ENCODE peak calls at places on chromosomes 12 and 14, in five cellular contexts. K is K562, M is HCT116, S is HepG2, L is GM12878. U is an unnamed sample.
A peak's percentile ranks its signal among the peaks of the same experiment; 100 is the strongest.

GRCh38 chr12:112798019-112798760 is 6.6 kb downstream of the RPH3A start:
- DNase-seq in K (no peak), M (no peak), S (no peak), L (no peak), U (peak; percentile 3)

GRCh38 chr14:77076118-77076631 is 21.9 kb upstream of the CIPC start:
- DNase-seq in K (no peak), M (no peak), S (peak; percentile 19), L (no peak), U (peak; percentile 89)

GRCh38 chr12:78866518-78866917 is 1.9 kb downstream of the SYT1 start:
- DNase-seq in K (no peak), M (no peak), S (no peak), L (no peak), U (no peak)

GRCh38 chr14:105075364-105076295 is 10.4 kb upstream of the GPR132 start:
- DNase-seq in K (peak; percentile 88), M (no peak), S (no peak), L (no peak), U (no peak)

GRCh38 chr14:100105357-100106169 is 40.3 kb downstream of the EVL start:
- DNase-seq in K (no peak), M (no peak), S (no peak), L (no peak), U (no peak)

GRCh38 chr14:89163237-89163636 is 253.8 kb downstream of the FOXN3 start:
- DNase-seq in K (peak; percentile 18), M (no peak), S (no peak), L (no peak), U (no peak)

GRCh38 chr12:132551271-132552120 is 58.9 kb downstream of the LRCOL1 start:
- DNase-seq in K (no peak), M (no peak), S (no peak), L (no peak), U (no peak)

GRCh38 chr12:75685826-75686225 is 174.4 kb upstream of the KRR1 start:
- DNase-seq in K (no peak), M (no peak), S (no peak), L (no peak), U (no peak)

GRCh38 chr14:68976160-68977067 is 2.7 kb downstream of the ACTN1 start:
- DNase-seq in K (no peak), M (no peak), S (peak; percentile 77), L (no peak), U (peak; percentile 35)

GRCh38 chr14:104863923-104864266 is 1.2 kb upstream of the CEP170B start:
- DNase-seq in K (no peak), M (no peak), S (no peak), L (no peak), U (no peak)

GRCh38 chr14:30450620-30451019 is 108.3 kb upstream of the G2E3 start:
- DNase-seq in K (no peak), M (no peak), S (no peak), L (no peak), U (no peak)

GRCh38 chr12:115172521-115172920 is 488.5 kb upstream of the TBX3 start:
- DNase-seq in K (no peak), M (no peak), S (no peak), L (no peak), U (no peak)

GRCh38 chr14:31205681-31206535 is 1.7 kb downstream of the HECTD1 start:
- DNase-seq in K (no peak), M (no peak), S (peak; percentile 99), L (no peak), U (peak; percentile 39)

GRCh38 chr12:115597157-115597712 is 680.3 kb downstream of the MED13L start:
- DNase-seq in K (peak; percentile 28), M (peak; percentile 16), S (peak; percentile 10), L (no peak), U (no peak)

GRCh38 chr12:10849425-10849878 is at the start of gene PRR4:
- DNase-seq in K (no peak), M (no peak), S (no peak), L (no peak), U (no peak)

GRCh38 chr12:65200007-65200665 is 30.8 kb downstream of the LEMD3 start:
- DNase-seq in K (no peak), M (no peak), S (no peak), L (no peak), U (peak; percentile 50)

GRCh38 chr12:57845478-57846284 is 848 bp downstream of the CTDSP2 start:
- DNase-seq in K (peak; percentile 78), M (no peak), S (peak; percentile 90), L (no peak), U (peak; percentile 54)
- TF ChIP-seq POLR2A in K (no peak), M (no peak), S (peak; percentile 67), L (peak; percentile 77), U (no peak)

DNA sequence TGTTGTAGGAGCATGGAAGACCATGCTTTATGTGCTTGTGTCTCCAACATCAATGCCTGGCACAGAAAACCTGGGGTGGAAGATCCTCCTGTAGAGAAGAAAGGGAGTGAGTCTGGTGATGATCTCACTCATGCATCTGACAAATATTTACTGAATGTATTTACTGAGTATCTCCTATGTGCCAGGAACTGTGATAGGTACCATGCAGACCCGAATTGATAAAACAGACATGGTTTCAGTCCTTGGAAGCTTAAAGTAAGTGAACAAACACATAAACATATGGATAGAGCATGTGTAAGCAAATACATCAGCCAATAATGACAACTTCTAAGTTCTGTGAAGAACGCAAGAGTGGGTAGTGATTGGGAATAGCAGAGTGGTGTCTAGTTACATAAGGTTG is 117.0 kb upstream of the CCDC198 start:
- DNase-seq in K (no peak), M (no peak), S (no peak), L (no peak), U (no peak)
- H2AFZ ChIP-seq in K (no peak overlapping the region), M (no peak overlapping the region), S (no peak overlapping the region), L (no peak overlapping the region), U (no peak overlapping the region)

GRCh38 chr12:49126852-49127763 is 4.1 kb downstream of the TUBA1B start:
- DNase-seq in K (no peak), M (no peak), S (no peak), L (no peak), U (no peak)

GRCh38 chr12:49131051-49131972 is at the start of gene TUBA1B:
- DNase-seq in K (peak; percentile 95), M (peak; percentile 67), S (peak; percentile 65), L (peak; percentile 48), U (peak; percentile 89)

GRCh38 chr12:49130151-49131050 is 794 bp downstream of the TUBA1B start:
- DNase-seq in K (peak; percentile 79), M (peak; percentile 78), S (peak; percentile 85), L (peak; percentile 90), U (peak; percentile 95)

GRCh38 chr12:49131973-49132461 is 822 bp upstream of the TUBA1B start:
- DNase-seq in K (no peak), M (no peak), S (no peak), L (no peak), U (peak; percentile 62)

DNA sequence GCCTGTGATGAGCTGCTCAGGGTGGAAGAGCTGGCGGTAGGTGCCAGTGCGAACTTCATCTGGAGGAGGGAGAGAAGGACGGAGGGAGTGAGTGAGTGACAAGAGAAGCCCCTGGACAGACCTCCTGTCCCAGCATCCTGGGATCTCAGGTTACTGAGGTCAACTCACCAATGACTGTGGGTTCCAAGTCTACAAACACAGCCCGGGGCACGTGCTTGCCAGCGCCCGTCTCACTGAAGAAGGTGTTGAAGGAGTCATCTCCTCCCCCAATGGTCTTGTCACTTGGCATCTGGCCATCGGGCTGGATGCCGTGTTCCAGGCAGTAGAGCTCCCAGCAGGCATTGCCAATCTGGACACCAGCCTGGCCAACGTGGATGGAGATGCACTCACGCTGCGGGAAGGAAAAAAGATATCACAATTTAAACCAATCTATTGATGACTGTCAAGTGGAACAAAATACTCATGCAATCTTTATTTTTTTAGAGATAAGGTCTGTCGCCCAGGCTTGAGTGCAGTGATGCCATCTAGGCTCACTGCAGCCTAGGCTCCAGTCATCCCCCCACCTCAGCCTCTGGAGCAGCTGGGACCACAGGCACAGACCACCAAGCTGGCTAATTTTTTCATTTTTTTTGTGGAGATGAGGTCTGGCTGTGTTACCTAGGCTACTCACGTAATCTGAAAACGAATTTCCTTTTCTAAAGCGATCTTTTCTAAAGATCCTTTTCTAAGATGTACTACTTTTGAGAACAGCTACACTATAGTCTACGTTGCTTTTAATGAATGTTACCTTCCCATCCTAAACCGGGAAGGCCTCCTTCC is 1.7 kb downstream of the TUBA1B start:
- DNase-seq in K (no peak), M (no peak), S (no peak), L (no peak), U (no peak)
- TF ChIP-seq POLR2A in K (peak; percentile 14), M (no peak), S (no peak), L (peak; percentile 46), U (peak; percentile 8)

GRCh38 chr14:71658261-71658860 is 273.9 kb upstream of the RGS6 start:
- DNase-seq in K (no peak), M (no peak), S (no peak), L (no peak), U (peak; percentile 39)
- H2AFZ ChIP-seq in K (no peak overlapping the region), M (no peak overlapping the region), S (no peak overlapping the region), L (no peak overlapping the region), U (no peak overlapping the region)

DNA sequence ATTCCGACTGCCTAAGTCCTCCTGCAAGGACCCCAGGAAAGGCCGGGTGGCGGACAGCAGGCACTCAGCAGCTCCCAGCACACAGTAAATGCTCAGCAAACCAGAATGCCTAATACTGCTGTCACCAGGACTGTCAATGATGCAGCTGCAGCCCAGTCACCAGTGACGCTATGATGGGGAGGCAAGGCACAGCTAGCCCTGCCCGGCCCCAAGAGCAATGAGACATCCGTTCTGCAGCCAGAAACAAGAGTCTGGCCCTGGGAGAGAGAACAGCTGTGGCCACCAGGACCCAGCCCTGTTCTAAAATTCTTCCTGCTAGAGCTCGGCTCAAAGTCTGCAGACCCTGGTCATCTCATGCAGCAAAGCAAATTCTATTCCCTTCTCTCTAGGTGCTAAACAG is 69.8 kb downstream of the NCOR2 start:
- DNase-seq in K (no peak), M (no peak), S (no peak), L (no peak), U (no peak)
- TF ChIP-seq POLR2A in K (no peak), M (no peak), S (no peak), L (no peak), U (no peak)

DNA sequence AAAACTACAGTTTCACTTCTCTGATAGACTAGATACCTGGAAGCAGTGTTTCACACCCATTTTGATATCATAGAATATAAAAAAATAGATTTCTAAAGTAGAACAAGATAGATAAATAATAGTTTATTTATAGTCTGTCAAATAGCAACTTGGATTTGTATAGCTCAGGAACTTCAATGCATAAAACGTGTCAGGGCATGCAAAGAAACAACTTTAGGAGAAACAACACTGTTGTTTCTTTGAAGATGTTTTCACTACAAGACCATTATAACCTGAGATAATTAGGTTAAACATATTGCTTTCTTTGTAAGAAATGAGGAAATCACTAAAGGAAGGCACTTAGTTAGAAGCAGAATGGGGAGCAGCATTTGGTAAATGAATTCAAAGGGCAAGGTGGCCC is 7.4 kb downstream of the CLECL1 start:
- DNase-seq in K (no peak), M (no peak), S (no peak), L (no peak), U (no peak)
- H2AFZ ChIP-seq in K (no peak overlapping the region), M (no peak overlapping the region), S (no peak overlapping the region), L (no peak overlapping the region), U (peak overlapping the region; percentile 33)

U was measured in endothelial cell of umbilical vein.